ENCODE peak calls at places on chromosomes 12 and 14, in seven cellular contexts. O is lower leg skin, R is AG09319, D is stomach, L is ovary, Q is AG10803, S is cardiac fibroblast. Y is an unnamed sample.

GRCh38 chr12:47707355-47707754 is 1.5 kb upstream of the RPAP3 start:
- DNase-seq in O (no peak), R (no peak), D (no peak), L (no peak), Q (no peak), S (no peak), Y (no peak)

GRCh38 chr14:84080961-84081360 is 1449.0 kb upstream of the FLRT2 start:
- DNase-seq in O (no peak), R (no peak), D (no peak), L (no peak), Q (no peak), S (no peak), Y (no peak)

GRCh38 chr14:30153662-30154061 is 226.0 kb upstream of the PRKD1 start:
- DNase-seq in O (no peak), R (no peak), D (no peak), L (no peak), Q (peak), S (no peak), Y (no peak)

GRCh38 chr14:105138551-105139111 is 29.9 kb downstream of the JAG2 start:
- DNase-seq in O (peak), R (no peak), D (no peak), L (no peak), Q (no peak), S (no peak), Y (no peak)

GRCh38 chr14:102606296-102606695 is 13.8 kb downstream of the RCOR1 start:
- DNase-seq in O (no peak), R (no peak), D (no peak), L (no peak), Q (no peak), S (no peak), Y (no peak)

GRCh38 chr14:24362241-24362960 is 5.6 kb upstream of the NFATC4 start:
- DNase-seq in O (no peak), R (no peak), D (no peak), L (no peak), Q (peak), S (no peak), Y (no peak)

GRCh38 chr12:3668479-3669165 is 84.3 kb downstream of the CRACR2A start:
- DNase-seq in O (no peak), R (no peak), D (no peak), L (no peak), Q (no peak), S (no peak), Y (no peak)

GRCh38 chr14:99936738-99937474 is 128.3 kb upstream of the EVL start:
- DNase-seq in O (no peak), R (no peak), D (no peak), L (no peak), Q (no peak), S (no peak), Y (no peak)

GRCh38 chr14:97580923-97581495 is 783.8 kb downstream of the VRK1 start:
- DNase-seq in O (no peak), R (no peak), D (no peak), L (no peak), Q (no peak), S (no peak), Y (peak)

GRCh38 chr12:121568971-121569808 is 11.6 kb downstream of the KDM2B start:
- DNase-seq in O (no peak), R (no peak), D (no peak), L (no peak), Q (peak), S (peak), Y (no peak)

GRCh38 chr12:67220065-67220464 is 49.1 kb upstream of the CAND1 start:
- DNase-seq in O (no peak), R (no peak), D (no peak), L (no peak), Q (no peak), S (no peak), Y (no peak)
- TF ChIP-seq CTCF in O (no peak), R (no peak), D (no peak), L (no peak), Q (peak), S (no peak), Y (no peak)

GRCh38 chr12:19458733-19459132 is 19.4 kb downstream of the AEBP2 start:
- DNase-seq in O (no peak), R (no peak), D (no peak), L (no peak), Q (no peak), S (no peak), Y (no peak)

GRCh38 chr12:19454837-19455236 is 15.5 kb downstream of the AEBP2 start:
- DNase-seq in O (no peak), R (no peak), D (no peak), L (no peak), Q (no peak), S (no peak), Y (no peak)

GRCh38 chr12:19457561-19457960 is 18.3 kb downstream of the AEBP2 start:
- DNase-seq in O (no peak), R (no peak), D (no peak), L (no peak), Q (no peak), S (no peak), Y (no peak)

GRCh38 chr12:19453961-19454360 is 14.7 kb downstream of the AEBP2 start:
- DNase-seq in O (no peak), R (no peak), D (no peak), L (no peak), Q (no peak), S (no peak), Y (no peak)

DNA sequence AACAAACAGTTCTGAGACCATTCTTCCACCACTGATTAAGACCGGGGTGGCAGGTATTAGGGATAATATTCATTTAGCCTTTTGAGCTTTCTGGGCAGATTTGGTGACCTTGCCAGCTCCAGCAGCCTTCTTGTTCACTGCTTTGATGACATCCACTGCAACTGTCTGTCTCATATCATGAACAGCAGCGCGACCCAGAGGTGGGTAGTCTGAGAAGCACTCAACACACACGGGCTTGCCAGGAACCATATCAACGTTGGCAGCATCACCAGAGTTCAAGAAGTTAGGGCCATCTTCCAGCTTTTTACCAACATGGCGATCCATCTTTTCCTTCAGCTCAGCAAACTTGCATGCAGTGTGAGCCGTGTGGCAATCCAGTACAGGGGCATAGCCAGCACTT is 16.9 kb downstream of the AEBP2 start:
- DNase-seq in O (no peak), R (no peak), D (no peak), L (no peak), Q (no peak), S (no peak), Y (no peak)
- TF ChIP-seq CTCF in O (no peak), R (no peak), D (no peak), L (no peak), Q (no peak), S (no peak), Y (no peak)

GRCh38 chr14:20757963-20758362 is 10.2 kb upstream of the EDDM3B start:
- DNase-seq in O (peak), R (no peak), D (no peak), L (no peak), Q (no peak), S (no peak), Y (no peak)
- TF ChIP-seq CTCF in O (no peak), R (no peak), D (no peak), L (no peak), Q (no peak), S (no peak), Y (peak)

DNA sequence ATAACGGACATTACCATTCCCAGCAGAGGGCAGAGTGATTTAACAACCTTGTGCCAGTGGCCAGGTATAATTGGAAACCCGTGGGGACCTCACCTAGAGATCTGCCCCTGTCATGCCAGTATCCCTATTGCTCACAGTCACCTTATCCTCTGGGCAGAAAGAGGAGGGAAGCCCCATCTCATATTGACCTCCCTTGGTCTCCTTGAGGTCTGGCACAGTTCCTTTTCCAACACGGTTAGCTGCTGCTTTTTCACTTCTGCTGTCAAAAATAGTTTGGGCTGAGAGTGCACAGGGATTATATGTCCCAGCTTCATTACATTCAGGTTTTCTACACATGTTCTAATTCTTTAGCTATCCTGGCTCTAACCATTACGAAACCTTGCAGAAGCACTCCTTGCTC is 111.6 kb upstream of the MIS18BP1 start:
- DNase-seq in O (peak), R (no peak), D (no peak), L (no peak), Q (no peak), S (no peak), Y (no peak)
- TF ChIP-seq CTCF in O (no peak), R (no peak), D (no peak), L (no peak), Q (no peak), S (no peak), Y (no peak)

DNA sequence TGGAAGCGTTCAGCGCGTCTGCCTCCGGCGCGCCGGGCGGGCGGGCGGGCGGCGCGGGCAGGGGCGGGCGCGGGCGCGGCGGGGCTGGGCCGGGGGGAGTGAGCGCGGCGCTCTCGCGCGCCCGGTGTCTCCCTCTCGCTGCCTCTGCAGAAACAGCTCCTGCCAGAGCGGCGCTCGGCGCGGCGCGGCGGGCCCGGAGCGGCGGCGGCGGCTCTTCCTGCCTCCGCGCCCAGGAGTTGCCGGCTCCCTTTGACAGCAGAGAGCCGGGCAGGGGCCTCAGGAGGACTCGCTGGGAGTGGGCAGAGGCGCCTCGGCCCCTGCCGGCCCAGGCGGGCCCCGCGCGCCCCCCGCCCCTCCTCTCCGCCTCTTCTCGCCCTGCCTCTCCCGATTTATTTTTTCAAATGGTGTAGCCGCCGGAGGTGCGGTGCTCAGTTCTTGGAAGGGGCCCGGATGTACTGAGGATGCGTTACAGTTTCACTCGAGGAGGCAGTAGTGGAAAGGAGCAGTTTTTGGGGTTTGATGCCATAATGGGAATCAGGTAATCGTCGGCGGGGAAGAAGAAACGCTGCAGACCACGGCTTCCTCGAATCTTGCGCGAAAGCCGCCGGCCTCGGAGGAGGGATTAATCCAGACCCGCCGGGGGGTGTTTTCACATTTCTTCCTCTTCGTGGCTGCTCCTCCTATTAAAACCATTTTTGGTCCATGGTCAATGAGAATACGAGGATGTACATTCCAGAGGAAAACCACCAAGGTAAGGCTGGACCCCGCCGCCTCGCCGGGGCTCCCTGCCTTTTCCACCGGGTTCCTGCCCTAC is at the start of gene CACNA1C:
- DNase-seq in O (peak), R (peak), D (peak), L (peak), Q (peak), S (peak), Y (peak)
- TF ChIP-seq CTCF in O (no peak), R (peak), D (no peak), L (no peak), Q (peak), S (peak), Y (peak)

GRCh38 chr14:64324461-64325255 is 30.5 kb upstream of the ESR2 start:
- DNase-seq in O (no peak), R (no peak), D (no peak), L (no peak), Q (peak), S (peak), Y (no peak)
- TF ChIP-seq CTCF in O (no peak), R (no peak), D (no peak), L (no peak), Q (no peak), S (no peak), Y (no peak)

GRCh38 chr12:25813843-25814242 is 144.6 kb upstream of the RASSF8 start:
- DNase-seq in O (no peak), R (no peak), D (no peak), L (no peak), Q (no peak), S (no peak), Y (no peak)
- TF ChIP-seq CTCF in O (no peak), R (no peak), D (no peak), L (no peak), Q (no peak), S (no peak), Y (no peak)

GRCh38 chr12:12985817-12986408 is 14.2 kb downstream of the HEBP1 start:
- DNase-seq in O (no peak), R (no peak), D (no peak), L (no peak), Q (no peak), S (peak), Y (no peak)
- TF ChIP-seq CTCF in O (no peak), R (peak), D (no peak), L (no peak), Q (peak), S (peak), Y (peak)

GRCh38 chr12:55659486-55660385 is 23.0 kb downstream of the OR10P1 start:
- DNase-seq in O (peak), R (no peak), D (no peak), L (peak), Q (peak), S (peak), Y (no peak)
- TF ChIP-seq CTCF in O (no peak), R (peak), D (no peak), L (no peak), Q (peak), S (peak), Y (peak)

Y was measured in progenitor cell of endocrine pancreas.